ENCODE peak calls at places on chromosomes 13 and 19, in seven cellular contexts. C, U, A, D, T, Y and W are unnamed samples.

GRCh38 chr13:28442872-28443271 is 52.1 kb downstream of the FLT1 start:
- DNase-seq in D (no peak), C (no peak), Y (peak), T (peak), U (no peak), A (no peak), W (no peak)

GRCh38 chr13:77580748-77581147 is 45.2 kb downstream of the SCEL start:
- DNase-seq in C (no peak), U (no peak), Y (no peak), T (no peak), A (no peak), D (no peak), W (no peak)

GRCh38 chr13:62997038-62997619 is 1581.5 kb upstream of the PCDH20 start:
- DNase-seq in D (no peak), Y (no peak), T (no peak), A (no peak), U (no peak), C (no peak), W (no peak)

GRCh38 chr13:102814025-102814607 is 15.2 kb downstream of the BIVM start:
- DNase-seq in Y (no peak), T (no peak), A (no peak), C (no peak), U (no peak), D (no peak), W (no peak)

GRCh38 chr13:47949799-47950198 is 51.3 kb downstream of the SUCLA2 start:
- DNase-seq in U (no peak), C (no peak), T (no peak), Y (no peak), A (no peak), D (no peak), W (no peak)

GRCh38 chr19:6238256-6238642 is 41.5 kb downstream of the MLLT1 start:
- DNase-seq in U (peak), T (no peak), A (no peak), D (no peak), Y (no peak), C (no peak), W (no peak)

GRCh38 chr19:1104452-1105216 is 840 bp downstream of the GPX4 start:
- DNase-seq in C (peak), D (peak), T (peak), U (peak), A (peak), Y (peak), W (peak)

GRCh38 chr13:72638059-72638815 is 89.2 kb downstream of the MZT1 start:
- DNase-seq in U (no peak), A (no peak), Y (no peak), C (no peak), T (no peak), D (no peak), W (no peak)

GRCh38 chr13:38173403-38173802 is 176.2 kb upstream of the UFM1 start:
- DNase-seq in U (no peak), T (no peak), Y (no peak), A (no peak), C (no peak), D (no peak), W (no peak)

GRCh38 chr19:46404039-46404883 is 9.1 kb downstream of the CCDC8 start:
- DNase-seq in U (no peak), Y (peak), D (no peak), A (peak), T (peak), C (peak), W (no peak)

GRCh38 chr13:112699318-112699918 is 9.6 kb downstream of the ATP11A start:
- DNase-seq in D (no peak), T (no peak), U (no peak), C (no peak), Y (no peak), A (no peak), W (no peak)

GRCh38 chr19:14198384-14199376 is 7.3 kb downstream of the ADGRL1 start:
- DNase-seq in D (no peak), C (no peak), U (no peak), A (no peak), Y (no peak), T (no peak), W (no peak)

GRCh38 chr19:13995017-13995728 is 10.9 kb downstream of the RFX1 start:
- DNase-seq in C (no peak), T (no peak), D (no peak), U (no peak), Y (peak), A (peak), W (peak)

DNA sequence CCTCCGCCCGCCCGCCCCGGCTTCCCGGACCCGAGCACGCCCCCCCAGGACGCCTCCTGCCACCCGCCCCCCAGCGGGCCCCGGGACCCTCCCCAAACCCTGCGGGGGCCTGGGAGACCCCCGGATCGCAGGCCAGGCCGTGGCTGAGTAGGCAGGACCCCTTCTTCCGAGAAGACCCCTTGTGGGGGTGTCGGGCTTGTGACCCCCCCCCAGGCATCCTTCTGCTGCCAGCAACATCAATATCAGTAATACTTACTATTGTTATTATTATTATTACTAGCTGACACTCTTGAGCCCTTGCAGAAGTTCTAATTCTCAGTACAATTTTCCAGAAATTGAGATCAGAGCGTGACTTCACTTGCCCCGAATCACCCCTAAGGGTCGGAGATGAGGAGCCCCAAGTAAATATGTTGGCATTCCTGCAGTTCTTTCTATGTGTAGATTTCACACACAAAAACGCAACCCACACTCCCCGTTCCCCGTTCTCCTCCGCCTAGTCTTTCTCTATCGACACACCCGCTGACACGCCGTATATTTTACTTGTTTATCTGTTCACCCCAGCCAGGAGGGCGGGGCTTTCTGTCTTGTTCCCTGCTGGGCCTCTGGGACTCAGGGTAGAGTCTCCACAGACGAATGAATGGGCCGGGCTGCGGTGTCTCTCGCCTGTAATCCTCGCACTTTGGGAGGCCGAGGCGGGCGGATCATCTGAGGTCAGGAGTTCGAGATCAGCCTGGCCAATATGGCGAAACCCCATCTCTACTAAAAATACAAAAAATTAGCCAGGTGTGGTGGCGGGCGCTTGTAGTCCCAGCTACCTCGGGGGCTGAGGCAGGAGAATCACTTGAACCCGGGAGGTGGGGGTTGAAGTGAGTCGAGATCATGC is 14.7 kb downstream of the TLE5 start:
- DNase-seq in U (peak), A (peak), Y (peak), T (peak), C (peak), D (peak), W (peak)
- TF ChIP-seq POLR2A in U (peak), A (no peak), Y (peak), T (peak), C (no peak), D (no peak), W (no peak)

GRCh38 chr13:21606781-21607180 is 2.8 kb upstream of the MICU2 start:
- DNase-seq in C (no peak), U (no peak), D (no peak), Y (no peak), T (no peak), A (no peak), W (no peak)

GRCh38 chr13:21608961-21609360 is 5.0 kb upstream of the MICU2 start:
- DNase-seq in Y (no peak), T (no peak), U (no peak), C (no peak), A (no peak), D (no peak), W (no peak)

GRCh38 chr13:21606251-21606650 is 2.3 kb upstream of the MICU2 start:
- DNase-seq in T (no peak), U (no peak), D (no peak), C (no peak), A (no peak), Y (no peak), W (no peak)

GRCh38 chr13:21603531-21604448 is at the start of gene MICU2:
- DNase-seq in A (peak), Y (peak), T (peak), U (peak), D (peak), C (peak), W (peak)
- TF ChIP-seq POLR2A in A (peak), Y (peak), T (peak), U (peak), D (peak), C (peak), W (peak)

GRCh38 chr13:73997964-73998363 is 136.2 kb downstream of the KLF12 start:
- DNase-seq in C (no peak), D (no peak), T (no peak), U (no peak), Y (no peak), A (no peak), W (no peak)
- TF ChIP-seq POLR2A in C (no peak), D (no peak), T (no peak), U (no peak), Y (no peak), A (no peak), W (no peak)

GRCh38 chr13:80830431-80830830 is 489.5 kb upstream of the SPRY2 start:
- DNase-seq in T (no peak), A (no peak), Y (no peak), D (no peak), C (no peak), U (no peak), W (no peak)
- TF ChIP-seq POLR2A in T (no peak), A (no peak), Y (no peak), D (no peak), C (no peak), U (no peak), W (no peak)

DNA sequence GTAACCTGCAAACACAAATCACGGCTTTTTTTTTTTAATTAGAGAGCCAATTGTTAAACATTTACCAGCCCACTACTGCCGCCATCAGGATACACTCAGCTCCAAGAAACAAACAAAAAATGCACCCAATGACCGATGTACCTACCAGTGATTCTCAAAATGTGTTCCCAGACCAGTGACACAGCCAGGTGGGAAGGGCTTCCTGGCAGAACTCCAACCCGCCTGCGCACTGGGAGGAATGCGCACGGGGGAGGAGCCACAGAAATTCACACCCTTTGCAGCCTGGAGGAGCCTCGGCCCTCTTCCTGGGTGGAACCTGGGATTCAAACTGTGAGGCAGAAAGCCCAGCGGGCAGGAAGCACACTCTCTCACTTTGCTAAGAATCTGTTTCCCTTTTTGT is 255.9 kb downstream of the TBC1D4 start:
- DNase-seq in Y (no peak), D (no peak), C (no peak), A (no peak), T (no peak), U (no peak), W (no peak)
- TF ChIP-seq POLR2A in Y (no peak), D (no peak), C (no peak), A (no peak), T (no peak), U (no peak), W (no peak)

GRCh38 chr13:109835321-109835720 is 48.9 kb upstream of the IRS2 start:
- DNase-seq in T (no peak), Y (no peak), A (peak), D (no peak), C (no peak), U (no peak), W (no peak)
- TF ChIP-seq POLR2A in T (no peak), Y (no peak), A (no peak), D (no peak), C (no peak), U (no peak), W (no peak)

GRCh38 chr19:17431417-17431816 is 11.6 kb downstream of the MVB12A start:
- DNase-seq in C (no peak), U (no peak), T (no peak), A (no peak), D (no peak), Y (no peak), W (no peak)
- TF ChIP-seq POLR2A in C (no peak), U (no peak), T (no peak), A (no peak), D (no peak), Y (no peak), W (no peak)

DNA sequence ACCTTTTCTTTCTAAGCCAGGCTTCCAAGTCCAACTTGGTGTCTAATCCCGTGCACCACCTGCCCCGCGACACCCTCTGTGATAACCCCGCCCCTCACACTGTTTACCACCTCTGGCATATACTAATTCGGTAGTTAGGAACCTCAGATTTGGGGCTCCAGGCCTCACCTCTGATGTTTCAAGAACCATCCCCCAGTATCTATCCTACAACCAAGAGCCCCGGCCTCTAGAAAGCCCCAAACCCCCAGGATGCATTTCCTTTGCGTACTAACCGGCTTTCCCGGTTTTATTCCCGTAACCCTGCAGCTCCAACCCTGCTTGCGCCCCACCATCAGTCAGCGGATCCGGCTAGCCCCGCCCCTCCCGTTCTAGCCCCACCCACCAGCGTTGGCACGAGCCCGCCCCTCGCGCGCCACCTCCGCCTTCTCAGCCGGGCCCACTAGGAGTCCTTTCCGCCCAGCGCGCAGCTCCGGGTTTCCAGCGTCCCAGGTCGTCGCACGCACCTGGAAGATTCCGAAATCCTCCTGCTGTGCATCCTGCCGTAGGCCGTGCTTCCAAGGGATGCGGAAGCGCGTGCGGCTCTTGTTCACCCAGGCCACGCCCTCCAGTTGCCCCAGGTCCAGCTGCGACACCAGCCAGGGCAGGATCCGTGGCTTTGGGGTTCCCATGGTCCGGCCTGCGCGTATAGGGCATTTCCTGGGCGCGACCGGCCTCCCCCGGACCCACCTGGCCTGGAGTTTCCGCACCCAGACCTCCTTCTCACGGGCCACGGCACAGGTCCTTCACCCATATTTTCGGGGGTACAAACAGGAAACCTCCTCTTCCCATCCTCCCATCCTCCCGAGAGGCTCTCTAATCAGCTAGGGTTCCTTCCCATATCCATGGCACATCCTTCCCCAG is 1.2 kb downstream of the IRF3 start:
- DNase-seq in U (peak), C (peak), A (peak), T (peak), Y (peak), D (peak), W (peak)
- TF ChIP-seq POLR2A in U (no peak), C (no peak), A (no peak), T (peak), Y (peak), D (peak), W (peak)